ENCODE peak calls at places on chromosomes 1 and 21, in four cellular contexts. G is left lung, H is fibroblast of lung, U is mucosa of descending colon. X is an unnamed sample.

GRCh38 chr1:34479731-34480130 is 275.1 kb upstream of the GJB5 start:
- DNase-seq in G (no peak), U (no peak), H (no peak), X (no peak)

GRCh38 chr21:44920694-44921604 is at the start of gene ITGB2:
- DNase-seq in H (no peak), G (peak; percentile 84), U (peak; percentile 87), X (peak; percentile 54)

GRCh38 chr1:173042806-173043205 is 7.9 kb downstream of the TNFSF18 start:
- DNase-seq in U (no peak), H (peak; percentile 61), G (no peak), X (no peak)

GRCh38 chr21:18409579-18409978 is 6.0 kb upstream of the TMPRSS15 start:
- DNase-seq in H (no peak), G (no peak), U (no peak), X (no peak)

GRCh38 chr1:151352001-151352718 is 5.1 kb upstream of the RFX5 start:
- DNase-seq in H (peak; percentile 32), U (no peak), G (no peak), X (no peak)

GRCh38 chr1:172537827-172538391 is 5.0 kb downstream of the SUCO start:
- DNase-seq in U (no peak), G (no peak), H (peak; percentile 75), X (no peak)

GRCh38 chr21:38925923-38926322 is 120.2 kb downstream of the ETS2 start:
- DNase-seq in G (peak; percentile 83), U (peak; percentile 70), H (peak; percentile 97), X (no peak)

GRCh38 chr1:154353460-154353904 is 28.2 kb downstream of the ATP8B2 start:
- DNase-seq in H (peak; percentile 42), G (no peak), U (no peak), X (no peak)

GRCh38 chr1:188642585-188643168 is 1813.9 kb downstream of the PLA2G4A start:
- DNase-seq in U (no peak), H (no peak), G (peak; percentile 38), X (no peak)

GRCh38 chr1:241736387-241736786 is 84.3 kb downstream of the WDR64 start:
- DNase-seq in H (no peak), G (no peak), U (no peak), X (no peak)

GRCh38 chr1:30512922-30513265 is 210.5 kb downstream of the MATN1 start:
- DNase-seq in H (no peak), U (no peak), G (no peak), X (no peak)

GRCh38 chr1:150960646-150961045 is 14.0 kb downstream of the CERS2 start:
- DNase-seq in G (no peak), H (no peak), U (no peak), X (no peak)

GRCh38 chr1:116340506-116341240 is 32.4 kb upstream of the ATP1A1 start:
- DNase-seq in H (no peak), G (no peak), U (no peak), X (no peak)

GRCh38 chr1:166956057-166956850 is 19.1 kb downstream of the ILDR2 start:
- DNase-seq in U (no peak), G (no peak), H (no peak), X (no peak)

GRCh38 chr1:177505905-177506590 is 335.3 kb downstream of the BRINP2 start:
- DNase-seq in H (no peak), U (no peak), G (no peak), X (no peak)

GRCh38 chr1:184661801-184662200 is 92.9 kb downstream of the EDEM3 start:
- DNase-seq in H (no peak), U (no peak), G (no peak), X (no peak)

GRCh38 chr1:8384088-8384487 is 66.2 kb downstream of the SLC45A1 start:
- DNase-seq in H (no peak), U (no peak), G (no peak), X (no peak)

GRCh38 chr1:14486401-14487110 is 111.9 kb upstream of the KAZN start:
- DNase-seq in G (no peak), U (no peak), H (peak; percentile 99), X (no peak)

GRCh38 chr1:106600626-106601025 is 455.8 kb upstream of the PRMT6 start:
- DNase-seq in U (no peak), G (no peak), H (peak; percentile 32), X (no peak)

GRCh38 chr1:51484591-51484990 is 34.5 kb downstream of the EPS15 start:
- DNase-seq in G (no peak), H (peak; percentile 64), U (no peak), X (no peak)

GRCh38 chr21:34524671-34525601 is 12.9 kb upstream of the KCNE1 start:
- DNase-seq in H (peak; percentile 85), U (no peak), G (no peak), X (no peak)

GRCh38 chr1:1437904-1438376 is 2.5 kb downstream of the VWA1 start:
- DNase-seq in G (no peak), H (peak; percentile 20), U (peak; percentile 75), X (no peak)

GRCh38 chr1:166167395-166167922 is 658 bp upstream of the FAM78B start:
- DNase-seq in U (no peak), H (no peak), G (no peak), X (no peak)

GRCh38 chr1:53949651-53950050 is 3.5 kb downstream of the LRRC42 start:
- DNase-seq in G (no peak), U (no peak), H (no peak), X (no peak)

GRCh38 chr1:85865183-85865582 is 156.9 kb upstream of the ZNHIT6 start:
- DNase-seq in G (no peak), U (no peak), H (no peak), X (no peak)

GRCh38 chr1:48853006-48853405 is 76.3 kb upstream of the BEND5 start:
- DNase-seq in H (peak; percentile 89), G (no peak), U (no peak), X (no peak)

GRCh38 chr1:47769983-47770382 is 227.2 kb downstream of the TRABD2B start:
- DNase-seq in H (no peak), G (no peak), U (no peak), X (no peak)

GRCh38 chr21:38527737-38528136 is 29.5 kb upstream of the ERG start:
- DNase-seq in U (peak; percentile 81), G (no peak), H (no peak), X (no peak)

GRCh38 chr1:221766210-221766609 is 24.3 kb upstream of the DUSP10 start:
- DNase-seq in H (peak; percentile 46), U (no peak), G (no peak), X (no peak)

GRCh38 chr1:77219166-77219887 is at the start of gene PIGK:
- DNase-seq in G (peak; percentile 91), H (peak; percentile 85), U (peak; percentile 90), X (peak; percentile 82)
- TF ChIP-seq CTCF in G (no peak), H (peak; percentile 26), U (no peak), X (no peak)

GRCh38 chr1:108121361-108122143 is 78.6 kb downstream of the SLC25A24 start:
- DNase-seq in H (peak; percentile 40), U (no peak), G (no peak), X (no peak)
- TF ChIP-seq CTCF in H (no peak), U (no peak), G (no peak), X (no peak)

GRCh38 chr21:41847066-41847804 is 31.9 kb downstream of the PRDM15 start:
- DNase-seq in U (no peak), G (no peak), H (no peak), X (no peak)
- TF ChIP-seq CTCF in U (no peak), G (no peak), H (peak; percentile 22), X (no peak)

DNA sequence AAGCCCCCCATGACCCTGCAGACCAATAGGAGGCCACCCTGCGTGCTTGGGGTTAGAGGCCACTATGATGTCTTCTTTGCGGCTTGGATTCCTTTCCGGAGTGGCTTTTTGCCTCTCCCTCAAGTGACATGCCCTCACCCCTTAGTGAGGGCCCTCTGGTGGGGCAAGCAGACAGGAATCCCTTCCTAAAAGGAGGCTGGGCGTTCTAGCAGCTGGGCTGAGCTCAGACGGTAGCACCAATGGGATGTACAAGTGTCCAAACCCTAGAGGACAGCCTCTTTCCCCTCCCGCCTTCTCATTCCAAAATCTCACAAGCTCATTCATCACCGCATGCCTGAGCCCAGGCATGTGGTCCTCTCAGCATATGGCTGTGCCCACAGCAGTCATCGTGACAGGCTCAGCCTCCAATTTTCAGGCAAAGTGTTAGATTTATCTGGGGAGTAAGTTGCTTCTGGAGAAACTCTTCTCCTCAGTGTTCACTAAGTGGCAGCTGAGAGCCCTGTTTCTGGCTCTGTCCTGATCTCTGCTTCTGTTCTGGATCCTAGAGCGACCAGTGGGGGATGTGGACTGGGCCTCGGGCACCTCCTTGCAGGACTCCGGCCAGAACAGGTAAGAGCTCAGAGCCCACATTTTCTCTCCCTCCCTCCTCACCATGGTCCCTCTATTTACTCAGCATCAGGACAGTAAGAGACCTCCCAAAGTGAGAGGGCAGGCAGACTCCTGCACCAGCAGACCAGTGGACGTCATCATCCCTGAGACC is 4.8 kb downstream of the KIAA1614 start:
- DNase-seq in G (no peak), H (peak; percentile 20), U (no peak), X (no peak)
- TF ChIP-seq CTCF in G (no peak), H (no peak), U (no peak), X (no peak)

GRCh38 chr1:2443285-2444137 is 31.1 kb upstream of the PEX10 start:
- DNase-seq in G (no peak), U (no peak), H (no peak), X (no peak)
- TF ChIP-seq CTCF in G (no peak), U (no peak), H (no peak), X (no peak)

GRCh38 chr1:114892194-114892918 is 37.7 kb downstream of the SYCP1 start:
- DNase-seq in U (no peak), G (no peak), H (no peak), X (no peak)
- TF ChIP-seq CTCF in U (no peak), G (no peak), H (no peak), X (no peak)

GRCh38 chr1:145857170-145857569 is 1.7 kb downstream of the PIAS3 start:
- DNase-seq in G (no peak), U (no peak), H (no peak), X (no peak)

GRCh38 chr1:145858937-145859490 is at the start of gene PIAS3:
- DNase-seq in H (peak; percentile 97), G (peak; percentile 96), U (peak; percentile 97), X (peak; percentile 80)

GRCh38 chr1:145863272-145863671 is 4.4 kb upstream of the PIAS3 start:
- DNase-seq in U (no peak), H (no peak), G (no peak), X (no peak)

GRCh38 chr1:145858238-145858936 is 494 bp downstream of the PIAS3 start:
- DNase-seq in H (peak; percentile 42), G (peak; percentile 64), U (peak; percentile 84), X (peak; percentile 29)

GRCh38 chr1:145859491-145860159 is 744 bp upstream of the PIAS3 start:
- DNase-seq in G (peak; percentile 91), U (peak; percentile 93), H (peak; percentile 84), X (peak; percentile 73)
- TF ChIP-seq CTCF in G (peak; percentile 11), U (no peak), H (no peak), X (no peak)